ENCODE peak calls at places on chromosomes 16 and 17, in four cellular contexts. P is SK-N-SH, X is T47D, Y is HCT116. G is an unnamed sample.

GRCh38 chr16:48321307-48322036 is 63.7 kb downstream of the SIAH1 start:
- DNase-seq in Y (no peak), X (no peak), P (no peak), G (no peak)

GRCh38 chr16:73064227-73064995 is 16.5 kb upstream of the ZFHX3 start:
- DNase-seq in X (no peak), Y (no peak), P (peak; percentile 32), G (peak; percentile 13)

GRCh38 chr17:81187586-81188490 is 21.8 kb upstream of the AATK start:
- DNase-seq in P (no peak), Y (no peak), X (no peak), G (no peak)

GRCh38 chr16:67857547-67858233 is 10.2 kb upstream of the CENPT start:
- DNase-seq in P (no peak), Y (no peak), X (peak; percentile 62), G (peak; percentile 60)

GRCh38 chr16:78227855-78228254 is 128.4 kb downstream of the WWOX start:
- DNase-seq in Y (no peak), X (peak; percentile 71), P (peak; percentile 49), G (no peak)

GRCh38 chr16:71626858-71627213 is 852 bp downstream of the MARVELD3 start:
- DNase-seq in P (no peak), X (peak; percentile 76), Y (peak; percentile 56), G (peak; percentile 33)

GRCh38 chr17:62791235-62792121 is 16.6 kb downstream of the MARCHF10 start:
- DNase-seq in P (no peak), X (no peak), Y (no peak), G (no peak)

GRCh38 chr17:10429416-10430045 is 7.8 kb upstream of the MYH8 start:
- DNase-seq in Y (no peak), X (no peak), P (no peak), G (no peak)

GRCh38 chr16:48949636-48950035 is 332.0 kb downstream of the CBLN1 start:
- DNase-seq in P (no peak), X (no peak), Y (no peak), G (no peak)

GRCh38 chr17:28648698-28649097 is 3.7 kb upstream of the BLTP2 start:
- DNase-seq in Y (no peak), P (no peak), X (no peak), G (no peak)

GRCh38 chr17:20009302-20010098 is at the start of gene SPECC1:
- DNase-seq in Y (peak; percentile 49), P (peak; percentile 94), X (peak; percentile 85), G (peak; percentile 75)

GRCh38 chr16:73672135-73672534 is 624.2 kb upstream of the ZFHX3 start:
- DNase-seq in X (no peak), P (no peak), Y (no peak), G (no peak)

GRCh38 chr17:65813306-65813705 is 251.9 kb upstream of the AXIN2 start:
- DNase-seq in P (no peak), X (no peak), Y (no peak), G (no peak)

GRCh38 chr16:68665501-68665900 is 20.4 kb downstream of the CDH3 start:
- DNase-seq in P (no peak), Y (peak; percentile 92), X (no peak), G (no peak)

GRCh38 chr16:86442703-86443102 is 67.6 kb upstream of the FOXF1 start:
- DNase-seq in P (no peak), Y (no peak), X (no peak), G (no peak)

GRCh38 chr16:30948956-30949654 is at the start of gene ORAI3:
- DNase-seq in X (peak; percentile 77), Y (no peak), P (peak; percentile 80), G (peak; percentile 71)

GRCh38 chr17:40598928-40599627 is 33.8 kb upstream of the CCR7 start:
- DNase-seq in P (no peak), X (no peak), Y (no peak), G (no peak)

GRCh38 chr17:78999947-79000395 is 9.6 kb downstream of the CANT1 start:
- DNase-seq in X (no peak), Y (no peak), P (no peak), G (no peak)

GRCh38 chr17:45750779-45751440 is 33.2 kb upstream of the CRHR1 start:
- DNase-seq in P (no peak), X (no peak), Y (no peak), G (no peak)

GRCh38 chr17:45749831-45750335 is 34.2 kb upstream of the CRHR1 start:
- DNase-seq in X (no peak), Y (no peak), P (no peak), G (no peak)

GRCh38 chr17:45748911-45749310 is 35.2 kb upstream of the CRHR1 start:
- DNase-seq in P (no peak), Y (no peak), X (peak; percentile 45), G (no peak)

GRCh38 chr17:45745843-45746494 is 38.2 kb upstream of the CRHR1 start:
- DNase-seq in P (no peak), Y (no peak), X (peak; percentile 88), G (no peak)

GRCh38 chr17:45747907-45748306 is 36.2 kb upstream of the CRHR1 start:
- DNase-seq in X (no peak), P (no peak), Y (no peak), G (no peak)
- TF ChIP-seq JUND in X (no peak), P (no peak), Y (no peak), G (no peak)

DNA sequence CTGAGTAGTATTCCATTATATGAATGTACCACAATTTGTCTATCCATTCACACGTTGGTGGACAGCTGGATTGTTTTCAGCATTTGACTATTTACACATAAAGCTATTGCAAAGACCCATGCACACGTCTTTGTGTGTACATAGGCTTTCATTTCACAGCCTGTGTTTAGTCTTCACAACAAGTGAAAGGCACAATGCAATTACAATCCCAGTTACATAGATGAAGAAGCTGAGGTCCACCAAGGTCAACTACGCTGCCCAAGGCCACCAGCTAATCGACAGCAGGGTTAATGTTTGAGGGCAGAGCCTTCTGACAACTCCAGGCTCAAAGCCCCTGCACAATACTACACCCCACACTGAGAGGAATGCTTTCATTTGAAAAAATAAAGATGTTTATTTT is 93.6 kb upstream of the CDH13 start:
- DNase-seq in X (no peak), Y (no peak), P (no peak), G (no peak)
- TF ChIP-seq JUND in X (no peak), Y (no peak), P (no peak), G (no peak)

GRCh38 chr17:77892031-77892430 is 66.5 kb upstream of the TNRC6C start:
- DNase-seq in Y (no peak), X (no peak), P (no peak), G (no peak)

GRCh38 chr17:77894126-77894956 is 64.2 kb upstream of the TNRC6C start:
- DNase-seq in X (no peak), Y (no peak), P (no peak), G (no peak)

GRCh38 chr17:77893144-77894044 is 65.1 kb upstream of the TNRC6C start:
- DNase-seq in X (no peak), P (no peak), Y (no peak), G (no peak)

GRCh38 chr17:77891602-77892001 is 66.9 kb upstream of the TNRC6C start:
- DNase-seq in X (no peak), P (no peak), Y (no peak), G (no peak)

GRCh38 chr17:77892469-77893143 is 65.9 kb upstream of the TNRC6C start:
- DNase-seq in Y (peak; percentile 21), P (peak; percentile 77), X (no peak), G (peak; percentile 79)
- TF ChIP-seq JUND in Y (no peak), P (no peak), X (no peak), G (peak; percentile 45)

DNA sequence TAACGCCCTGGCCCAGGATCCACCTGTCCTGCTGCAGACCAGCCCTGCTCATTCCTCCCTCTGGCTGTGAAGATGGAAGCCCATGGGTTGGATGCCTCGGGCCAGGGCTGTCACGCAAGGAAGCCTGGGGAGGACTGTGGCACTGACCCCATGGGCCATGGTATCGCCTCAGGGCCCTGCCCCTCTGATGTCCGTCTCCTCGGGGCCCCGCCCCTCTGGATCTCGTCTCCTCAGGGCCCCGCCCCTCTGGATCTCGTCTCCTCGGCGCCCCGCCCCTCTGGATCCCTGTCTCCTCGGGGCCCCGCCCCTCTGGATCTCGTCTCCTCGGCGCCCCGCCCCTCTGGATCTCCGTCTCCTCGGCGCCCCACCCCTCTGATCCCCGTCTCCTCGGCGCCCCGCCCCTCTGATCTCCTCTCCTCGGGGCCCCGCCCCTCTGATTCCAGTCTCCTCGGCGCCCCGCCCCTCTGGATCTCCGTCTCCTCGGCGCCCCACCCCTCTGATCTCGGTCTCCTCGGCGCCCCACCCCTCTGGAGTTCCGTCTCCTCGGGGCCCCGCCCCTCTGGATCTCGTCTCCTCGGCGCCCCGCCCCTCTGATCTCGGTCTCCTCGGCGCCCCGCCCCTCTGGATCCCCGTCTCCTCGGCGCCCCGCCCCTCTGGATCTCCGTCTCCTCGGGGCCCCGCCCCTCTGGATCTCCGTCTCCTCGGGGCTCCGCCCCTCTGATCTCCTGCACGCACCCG is 24.0 kb downstream of the METRNL start:
- DNase-seq in P (peak; percentile 75), X (no peak), Y (peak; percentile 66), G (peak; percentile 93)
- TF ChIP-seq JUND in P (no peak), X (no peak), Y (no peak), G (no peak)

GRCh38 chr17:1188812-1189211 is 9.0 kb upstream of the ABR start:
- DNase-seq in X (peak; percentile 50), Y (no peak), P (no peak), G (no peak)
- TF ChIP-seq JUND in X (no peak), Y (no peak), P (no peak), G (no peak)

GRCh38 chr17:58986005-58986404 is 120.7 kb downstream of the TRIM37 start:
- DNase-seq in X (no peak), Y (no peak), P (no peak), G (no peak)
- TF ChIP-seq JUND in X (no peak), Y (no peak), P (no peak), G (no peak)

GRCh38 chr17:13003454-13003851 is 14.4 kb downstream of the ELAC2 start:
- DNase-seq in Y (no peak), P (no peak), X (no peak), G (no peak)
- TF ChIP-seq JUND in Y (no peak), P (no peak), X (no peak), G (no peak)